ENCODE peak calls at places on chromosomes 4 and X, in eight cellular contexts. Y is fibroblast of lung, K is HepG2, G is Karpas-422, P is A549, Z is neuronal stem cell, D is H1, H is MM.1S. B is an unnamed sample.

GRCh38 chrX:1462596-1463251 is 10.0 kb upstream of the ASMTL start:
- DNase-seq in G (no peak), P (no peak), K (no peak), Y (no peak), H (no peak), Z (no peak), D (no peak), B (no peak)

GRCh38 chrX:32966956-32967355 is 244.4 kb downstream of the DMD start:
- DNase-seq in P (no peak), D (no peak), Y (no peak), K (no peak), H (no peak), Z (no peak), G (no peak), B (peak)

GRCh38 chr4:141686146-141686775 is 49.9 kb downstream of the IL15 start:
- DNase-seq in H (no peak), D (no peak), P (peak), Z (no peak), G (no peak), K (no peak), Y (peak), B (no peak)

GRCh38 chrX:87900320-87900908 is 382.8 kb downstream of the KLHL4 start:
- DNase-seq in K (no peak), H (peak), P (no peak), D (no peak), Z (no peak), Y (no peak), G (no peak), B (no peak)

GRCh38 chr4:114688063-114688462 is 89.5 kb downstream of the UGT8 start:
- DNase-seq in D (no peak), Y (no peak), H (no peak), G (no peak), P (no peak), Z (no peak), K (no peak), B (no peak)

GRCh38 chrX:19883878-19884277 is 3.5 kb downstream of the SH3KBP1 start:
- DNase-seq in Y (no peak), H (peak), P (no peak), D (no peak), Z (no peak), K (no peak), G (peak), B (no peak)

GRCh38 chrX:136766785-136767103 is 14.0 kb downstream of the ARHGEF6 start:
- DNase-seq in Y (no peak), H (no peak), Z (no peak), P (no peak), K (no peak), D (no peak), G (no peak), B (no peak)

GRCh38 chr4:40557741-40558140 is 71.9 kb downstream of the RBM47 start:
- DNase-seq in D (no peak), P (no peak), K (no peak), Y (no peak), Z (no peak), H (no peak), G (no peak), B (no peak)

GRCh38 chr4:169404959-169405358 is 134.2 kb upstream of the SH3RF1 start:
- DNase-seq in H (no peak), G (no peak), D (peak), Y (no peak), K (no peak), P (no peak), Z (no peak), B (no peak)

DNA sequence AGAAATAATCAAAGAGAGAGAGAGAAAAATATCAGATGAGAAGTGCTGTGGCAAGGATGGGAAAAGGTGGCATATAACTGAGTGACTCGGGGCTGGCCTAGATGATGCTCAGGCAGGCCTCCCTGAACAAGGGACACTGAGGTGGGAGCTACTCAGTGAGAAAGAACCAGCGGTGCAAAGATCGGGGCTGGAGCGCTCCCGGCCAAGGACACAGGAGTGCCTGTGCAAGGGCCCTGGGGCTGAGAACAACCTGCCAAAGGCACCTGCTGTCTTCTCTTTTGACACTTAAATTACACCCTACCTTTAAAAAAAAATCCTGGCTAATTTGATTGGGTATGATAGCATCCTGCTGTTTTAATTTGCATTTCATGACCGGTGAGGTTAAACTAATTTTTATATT is 77.7 kb upstream of the C4orf50 start:
- DNase-seq in H (no peak), Z (no peak), K (no peak), G (no peak), P (no peak), D (no peak), Y (no peak), B (no peak)
- H3K4me2 ChIP-seq in H (no peak), Z (no peak), K (no peak), G (no peak), P (peak), D (no peak), Y (no peak), B (no peak)

DNA sequence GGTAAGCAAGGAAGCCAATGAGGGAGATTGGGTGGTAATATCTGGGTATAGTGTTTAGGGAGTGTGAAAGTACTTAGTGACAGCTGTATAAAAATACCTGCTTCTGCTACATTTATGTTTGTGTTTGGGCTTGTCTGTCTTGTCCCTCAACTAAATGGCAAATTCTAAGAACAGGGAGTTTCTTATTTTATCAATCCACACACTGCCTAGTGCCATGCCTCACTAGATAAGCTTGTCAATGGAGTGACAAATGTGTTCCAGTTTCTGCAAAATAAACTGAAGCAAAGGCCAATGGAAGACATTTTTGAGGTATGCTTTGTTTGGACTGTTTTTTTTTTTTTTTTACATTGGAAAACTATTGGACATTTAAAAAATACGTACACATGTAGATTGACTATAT is 418.0 kb downstream of the SH2D1A start:
- DNase-seq in K (no peak), G (no peak), Y (no peak), Z (no peak), H (no peak), D (no peak), P (no peak), B (no peak)
- H3K4me2 ChIP-seq in K (no peak), G (no peak), Y (no peak), Z (no peak), H (no peak), D (no peak), P (no peak), B (no peak)

GRCh38 chr4:16754104-16754503 is 144.3 kb downstream of the LDB2 start:
- DNase-seq in G (no peak), D (no peak), Z (no peak), H (no peak), Y (no peak), P (no peak), K (no peak), B (no peak)
- H3K4me2 ChIP-seq in G (no peak), D (no peak), Z (no peak), H (no peak), Y (no peak), P (no peak), K (no peak), B (no peak)

GRCh38 chr4:25951390-25951952 is 37.5 kb downstream of the SMIM20 start:
- DNase-seq in H (no peak), K (no peak), Z (no peak), Y (no peak), D (no peak), G (no peak), P (no peak), B (no peak)

GRCh38 chr4:25950476-25951389 is 36.7 kb downstream of the SMIM20 start:
- DNase-seq in Z (no peak), K (peak), Y (peak), D (no peak), P (no peak), G (no peak), H (no peak), B (no peak)

GRCh38 chr4:25948051-25948450 is 34.0 kb downstream of the SMIM20 start:
- DNase-seq in Z (no peak), Y (no peak), K (no peak), G (no peak), P (no peak), D (no peak), H (no peak), B (no peak)

GRCh38 chr4:25949994-25950393 is 36.0 kb downstream of the SMIM20 start:
- DNase-seq in H (no peak), Y (no peak), D (no peak), G (no peak), K (no peak), Z (no peak), P (no peak), B (no peak)

DNA sequence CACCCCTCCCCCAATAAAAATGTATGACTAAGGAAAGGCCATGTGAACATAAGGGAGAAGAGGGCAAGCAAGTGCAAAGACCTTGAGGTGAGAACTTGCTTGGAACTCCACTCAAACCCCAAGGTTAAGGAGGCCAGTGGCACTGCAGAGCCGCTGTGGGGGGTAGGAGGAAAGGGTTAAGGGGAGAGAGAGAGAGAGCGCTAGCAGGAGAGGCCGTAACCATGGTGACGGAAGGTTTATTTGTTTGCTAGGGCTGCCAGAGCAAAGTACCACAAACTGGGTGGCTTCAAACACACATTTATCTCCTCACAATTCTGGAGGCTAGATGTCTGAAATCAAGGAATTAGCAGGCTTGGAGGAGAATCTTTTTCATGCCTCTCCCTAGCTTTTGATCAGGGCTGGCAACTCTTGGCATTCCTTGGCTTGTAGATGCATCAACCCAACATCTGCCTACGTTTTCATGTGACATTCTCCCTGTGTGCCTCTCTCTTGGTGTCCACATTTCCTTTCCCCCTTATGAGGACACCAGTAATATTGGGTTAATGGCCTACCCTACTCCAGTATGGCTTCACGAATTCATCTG is 35.2 kb downstream of the SMIM20 start:
- DNase-seq in Y (peak), H (no peak), G (no peak), D (no peak), Z (peak), P (no peak), K (peak), B (no peak)
- H3K4me2 ChIP-seq in Y (no peak), H (no peak), G (no peak), D (peak), Z (no peak), P (peak), K (peak), B (no peak)

GRCh38 chr4:124454772-124455270 is 257.7 kb downstream of the ANKRD50 start:
- DNase-seq in G (no peak), P (no peak), K (no peak), D (no peak), Y (no peak), Z (no peak), H (no peak), B (no peak)

GRCh38 chr4:124462954-124463828 is 249.3 kb downstream of the ANKRD50 start:
- DNase-seq in G (no peak), D (no peak), P (no peak), Y (no peak), H (no peak), Z (no peak), K (no peak), B (no peak)

GRCh38 chr4:124455671-124456070 is 256.9 kb downstream of the ANKRD50 start:
- DNase-seq in D (no peak), H (no peak), Z (no peak), G (no peak), P (no peak), Y (no peak), K (no peak), B (no peak)

GRCh38 chr4:124459922-124460301 is 252.6 kb downstream of the ANKRD50 start:
- DNase-seq in H (no peak), Z (peak), D (no peak), P (no peak), Y (peak), K (no peak), G (no peak), B (no peak)

DNA sequence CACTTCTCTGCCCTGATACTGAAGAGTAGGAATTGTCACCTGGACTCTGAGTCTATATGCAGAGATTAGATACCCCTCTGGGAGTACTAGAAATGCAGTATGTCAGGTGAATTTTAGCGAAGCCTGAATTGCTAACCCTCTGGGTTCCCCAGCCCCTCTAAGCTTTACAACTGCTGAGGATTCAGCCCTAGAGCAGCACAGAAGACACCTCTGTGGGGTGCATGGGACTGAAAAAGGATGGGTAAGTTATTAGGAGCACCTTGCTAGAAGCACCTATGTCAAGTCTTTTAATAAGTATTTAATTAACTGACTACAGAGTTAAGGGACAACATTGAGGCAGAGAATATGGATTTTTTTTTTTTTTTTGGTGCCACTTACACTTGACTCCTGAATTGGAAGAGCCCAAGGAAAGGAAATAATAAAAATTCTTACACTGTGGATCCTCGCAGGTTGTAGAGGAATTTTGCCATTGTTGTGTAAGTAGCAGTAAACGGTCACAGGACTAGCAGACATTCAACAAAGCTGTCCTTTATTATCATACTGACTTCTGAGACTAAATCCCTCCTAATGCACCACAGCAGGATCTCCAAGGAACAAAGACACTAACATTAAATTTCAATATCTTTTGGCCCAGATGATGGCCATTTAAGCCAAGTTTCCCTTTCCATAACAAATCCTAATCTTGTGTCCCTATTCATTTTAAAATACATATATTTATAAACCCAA is 253.2 kb downstream of the ANKRD50 start:
- DNase-seq in P (no peak), Y (no peak), K (no peak), H (no peak), G (no peak), D (peak), Z (no peak), B (no peak)
- H3K4me2 ChIP-seq in P (no peak), Y (no peak), K (no peak), H (no peak), G (no peak), D (peak), Z (no peak), B (no peak)

GRCh38 chr4:15809058-15809457 is 30.9 kb downstream of the CD38 start:
- DNase-seq in Z (no peak), H (peak), P (no peak), Y (no peak), G (no peak), K (no peak), D (no peak), B (peak)
- H3K4me2 ChIP-seq in Z (no peak), H (peak), P (no peak), Y (no peak), G (peak), K (no peak), D (no peak), B (peak)